ENCODE peak calls at places on chromosomes 5 and 9, in six cellular contexts. One of them, this sample, is unnamed.

GRCh38 chr9:126794441-126794840 is 10.4 kb upstream of the ZBTB43 start:
- DNase-seq in nephron progenitor cell: no peak
- DNase-seq in stimulated activated CD4-positive, alpha-beta T cell treated with anti-CD3 and anti-CD28 coated beads, Interleukin-4, amount 100 ng/mL, for 24 hours: no peak
- DNase-seq in B cell: no peak
- DNase-seq in effector memory CD8-positive, alpha-beta T cell: no peak
- DNase-seq in RPMI8226: no peak
- DNase-seq in this sample: no peak

GRCh38 chr9:133403766-133404439 is 13.9 kb downstream of the REXO4 start:
- DNase-seq in nephron progenitor cell: no peak
- DNase-seq in stimulated activated CD4-positive, alpha-beta T cell treated with anti-CD3 and anti-CD28 coated beads, Interleukin-4, amount 100 ng/mL, for 24 hours: peak
- DNase-seq in B cell: no peak
- DNase-seq in effector memory CD8-positive, alpha-beta T cell: peak
- DNase-seq in RPMI8226: peak
- DNase-seq in this sample: peak

GRCh38 chr5:149563461-149563860 is 12.2 kb upstream of the CSNK1A1 start:
- DNase-seq in nephron progenitor cell: no peak
- DNase-seq in stimulated activated CD4-positive, alpha-beta T cell treated with anti-CD3 and anti-CD28 coated beads, Interleukin-4, amount 100 ng/mL, for 24 hours: no peak
- DNase-seq in B cell: no peak
- DNase-seq in effector memory CD8-positive, alpha-beta T cell: no peak
- DNase-seq in RPMI8226: no peak
- DNase-seq in this sample: no peak

GRCh38 chr5:170937914-170938313 is 76.1 kb downstream of the RANBP17 start:
- DNase-seq in nephron progenitor cell: no peak
- DNase-seq in stimulated activated CD4-positive, alpha-beta T cell treated with anti-CD3 and anti-CD28 coated beads, Interleukin-4, amount 100 ng/mL, for 24 hours: no peak
- DNase-seq in B cell: no peak
- DNase-seq in effector memory CD8-positive, alpha-beta T cell: no peak
- DNase-seq in RPMI8226: no peak
- DNase-seq in this sample: no peak

GRCh38 chr5:115384587-115385375 is 88.3 kb upstream of the CCDC112 start:
- DNase-seq in nephron progenitor cell: no peak
- DNase-seq in stimulated activated CD4-positive, alpha-beta T cell treated with anti-CD3 and anti-CD28 coated beads, Interleukin-4, amount 100 ng/mL, for 24 hours: no peak
- DNase-seq in B cell: no peak
- DNase-seq in effector memory CD8-positive, alpha-beta T cell: no peak
- DNase-seq in RPMI8226: no peak
- DNase-seq in this sample: no peak

GRCh38 chr9:979983-980382 is 3.5 kb downstream of the DMRT3 start:
- DNase-seq in nephron progenitor cell: no peak
- DNase-seq in stimulated activated CD4-positive, alpha-beta T cell treated with anti-CD3 and anti-CD28 coated beads, Interleukin-4, amount 100 ng/mL, for 24 hours: no peak
- DNase-seq in B cell: no peak
- DNase-seq in effector memory CD8-positive, alpha-beta T cell: no peak
- DNase-seq in RPMI8226: no peak
- DNase-seq in this sample: no peak

GRCh38 chr9:94554439-94555331 is at the start of gene PCAT7:
- DNase-seq in nephron progenitor cell: peak
- DNase-seq in stimulated activated CD4-positive, alpha-beta T cell treated with anti-CD3 and anti-CD28 coated beads, Interleukin-4, amount 100 ng/mL, for 24 hours: peak
- DNase-seq in B cell: no peak
- DNase-seq in effector memory CD8-positive, alpha-beta T cell: no peak
- DNase-seq in RPMI8226: peak
- DNase-seq in this sample: peak

GRCh38 chr5:151758141-151758429 is 346 bp downstream of the ATOX1 start:
- DNase-seq in nephron progenitor cell: peak
- DNase-seq in stimulated activated CD4-positive, alpha-beta T cell treated with anti-CD3 and anti-CD28 coated beads, Interleukin-4, amount 100 ng/mL, for 24 hours: no peak
- DNase-seq in B cell: no peak
- DNase-seq in effector memory CD8-positive, alpha-beta T cell: no peak
- DNase-seq in RPMI8226: peak
- DNase-seq in this sample: no peak

GRCh38 chr5:159316519-159317383 is 13.5 kb downstream of the IL12B start:
- DNase-seq in nephron progenitor cell: peak
- DNase-seq in stimulated activated CD4-positive, alpha-beta T cell treated with anti-CD3 and anti-CD28 coated beads, Interleukin-4, amount 100 ng/mL, for 24 hours: peak
- DNase-seq in B cell: peak
- DNase-seq in effector memory CD8-positive, alpha-beta T cell: peak
- DNase-seq in RPMI8226: peak
- DNase-seq in this sample: no peak